ENCODE peak calls at places on chromosomes 4 and X, in six cellular contexts. M is sigmoid colon; B is IMR-90; H is NCI-H774; E is stimulated activated CD8-positive, alpha-beta memory T cell treated with anti-CD3 and anti-CD28 coated beads, Interleukin-12 subunit alpha, Interleukin-12 subunit beta, amount 100 ng/mL, for 4 hours; Y is stimulated activated naive B cell treated with anti-CD40 and anti-IgM and Interleukin-4, amounts not matched to agents 10 μg/mL and 1 μg/mL and 100 μg/mL, for 72 hours. K is an unnamed sample.

GRCh38 chr4:145933134-145933533 is 5.5 kb downstream of the ZNF827 start:
- DNase-seq in M (no peak), B (peak; percentile 45), H (no peak), E (no peak), Y (no peak), K (no peak)

GRCh38 chr4:97984545-97985131 is 158.6 kb downstream of the STPG2 start:
- DNase-seq in M (no peak), B (no peak), H (no peak), E (no peak), Y (no peak), K (no peak)

GRCh38 chrX:4710618-4711433 is 997.4 kb upstream of the PRKX start:
- DNase-seq in M (no peak), B (no peak), H (no peak), E (no peak), Y (peak; percentile 22), K (no peak)

GRCh38 chrX:24619647-24620046 is 27.5 kb downstream of the PCYT1B start:
- DNase-seq in M (no peak), B (peak; percentile 38), H (peak; percentile 10), E (no peak), Y (no peak), K (no peak)

GRCh38 chr4:150001815-150002214 is 76.4 kb upstream of the DCLK2 start:
- DNase-seq in M (no peak), B (peak; percentile 59), H (no peak), E (no peak), Y (no peak), K (no peak)

GRCh38 chr4:76950052-76950845 is 697 bp downstream of the SEPTIN11 start:
- DNase-seq in M (peak; percentile 83), B (no peak), H (no peak), E (peak; percentile 43), Y (peak; percentile 31), K (no peak)

GRCh38 chr4:108700358-108700757 is 50.0 kb downstream of the OSTC start:
- DNase-seq in M (no peak), B (peak; percentile 10), H (no peak), E (no peak), Y (no peak), K (no peak)

GRCh38 chrX:116930311-116930710 is 467.5 kb upstream of the CT83 start:
- DNase-seq in M (no peak), B (no peak), H (no peak), E (no peak), Y (no peak), K (no peak)

GRCh38 chr4:77073106-77073858 is 2.5 kb downstream of the CCNI start:
- DNase-seq in M (no peak), B (peak; percentile 56), H (no peak), E (no peak), Y (no peak), K (no peak)

GRCh38 chr4:98522603-98523395 is 135.6 kb downstream of the TSPAN5 start:
- DNase-seq in M (no peak), B (peak; percentile 92), H (no peak), E (no peak), Y (no peak), K (no peak)

GRCh38 chr4:111204807-111205206 is 581.9 kb upstream of the PITX2 start:
- DNase-seq in M (no peak), B (peak; percentile 1), H (no peak), E (no peak), Y (no peak), K (no peak)

GRCh38 chr4:173038192-173038896 is 130.3 kb upstream of the GALNT7 start:
- DNase-seq in M (no peak), B (no peak), H (no peak), E (no peak), Y (no peak), K (no peak)

GRCh38 chrX:107562482-107562881 is 65.8 kb upstream of the PRPS1 start:
- DNase-seq in M (no peak), B (peak; percentile 88), H (no peak), E (no peak), Y (no peak), K (no peak)

GRCh38 chr4:81606796-81607550 is 135.3 kb upstream of the RASGEF1B start:
- DNase-seq in M (no peak), B (no peak), H (no peak), E (no peak), Y (no peak), K (no peak)

GRCh38 chrX:44267116-44267515 is 76.4 kb downstream of the EFHC2 start:
- DNase-seq in M (no peak), B (no peak), H (no peak), E (no peak), Y (no peak), K (no peak)

GRCh38 chr4:139501531-139502311 is 47.8 kb downstream of the RAB33B start:
- DNase-seq in M (no peak), B (no peak), H (no peak), E (no peak), Y (no peak), K (no peak)